ENCODE peak calls at places on chromosome 15, in five cellular contexts. One of them, this sample, is unnamed. For H3K9me3, the result is how much of the 10 kb centered on the place peaks cover.

GRCh38 chr15:58297639-58298038 is 134.2 kb upstream of the LIPC start:
- DNase-seq in ovary: no peak
- DNase-seq in heart right ventricle: no peak
- DNase-seq in PC-9: no peak
- DNase-seq in CD4-positive, alpha-beta memory T cell: no peak
- DNase-seq in this sample: no peak

GRCh38 chr15:67307156-67307555 is 52.6 kb downstream of the IQCH start:
- DNase-seq in ovary: no peak
- DNase-seq in heart right ventricle: no peak
- DNase-seq in PC-9: no peak
- DNase-seq in CD4-positive, alpha-beta memory T cell: no peak
- DNase-seq in this sample: no peak

GRCh38 chr15:70235347-70235746 is 137.6 kb upstream of the TLE3 start:
- DNase-seq in ovary: no peak
- DNase-seq in heart right ventricle: no peak
- DNase-seq in PC-9: no peak
- DNase-seq in CD4-positive, alpha-beta memory T cell: no peak
- DNase-seq in this sample: no peak

GRCh38 chr15:69810441-69811071 is 287.2 kb downstream of the TLE3 start:
- DNase-seq in ovary: no peak
- DNase-seq in heart right ventricle: peak
- DNase-seq in PC-9: no peak
- DNase-seq in CD4-positive, alpha-beta memory T cell: no peak
- DNase-seq in this sample: no peak

GRCh38 chr15:63939531-63940130 is 105.9 kb upstream of the HERC1 start:
- DNase-seq in ovary: peak
- DNase-seq in heart right ventricle: peak
- DNase-seq in PC-9: no peak
- DNase-seq in CD4-positive, alpha-beta memory T cell: no peak
- DNase-seq in this sample: no peak

GRCh38 chr15:44536962-44537727 is at the start of gene EIF3J:
- DNase-seq in ovary: peak
- DNase-seq in heart right ventricle: peak
- DNase-seq in PC-9: peak
- DNase-seq in CD4-positive, alpha-beta memory T cell: peak
- DNase-seq in this sample: peak

GRCh38 chr15:60706145-60706544 is 227.2 kb upstream of the ICE2 start:
- DNase-seq in ovary: no peak
- DNase-seq in heart right ventricle: no peak
- DNase-seq in PC-9: no peak
- DNase-seq in CD4-positive, alpha-beta memory T cell: no peak
- DNase-seq in this sample: no peak

GRCh38 chr15:22989576-22990477 is 9.7 kb upstream of the CYFIP1 start:
- DNase-seq in ovary: no peak
- DNase-seq in heart right ventricle: no peak
- DNase-seq in PC-9: no peak
- DNase-seq in CD4-positive, alpha-beta memory T cell: no peak
- DNase-seq in this sample: no peak

GRCh38 chr15:34243226-34243625 is 18.4 kb downstream of the EMC4 start:
- DNase-seq in ovary: no peak
- DNase-seq in heart right ventricle: no peak
- DNase-seq in PC-9: no peak
- DNase-seq in CD4-positive, alpha-beta memory T cell: no peak
- DNase-seq in this sample: no peak

GRCh38 chr15:32730677-32731654 is 13.2 kb downstream of the GREM1 start:
- DNase-seq in ovary: no peak
- DNase-seq in heart right ventricle: no peak
- DNase-seq in PC-9: peak
- DNase-seq in CD4-positive, alpha-beta memory T cell: no peak
- DNase-seq in this sample: no peak

GRCh38 chr15:61994216-61994615 is 66.0 kb downstream of the VPS13C start:
- DNase-seq in ovary: no peak
- DNase-seq in heart right ventricle: no peak
- DNase-seq in PC-9: no peak
- DNase-seq in CD4-positive, alpha-beta memory T cell: no peak
- DNase-seq in this sample: no peak
- H3K9me3 ChIP-seq in ovary: under half
- H3K9me3 ChIP-seq in heart right ventricle: under half
- H3K9me3 ChIP-seq in PC-9: under half
- H3K9me3 ChIP-seq in CD4-positive, alpha-beta memory T cell: under half
- H3K9me3 ChIP-seq in this sample: under half

GRCh38 chr15:56228352-56228751 is 15.3 kb downstream of the RFX7 start:
- DNase-seq in ovary: no peak
- DNase-seq in heart right ventricle: no peak
- DNase-seq in PC-9: no peak
- DNase-seq in CD4-positive, alpha-beta memory T cell: no peak
- DNase-seq in this sample: no peak
- H3K9me3 ChIP-seq in ovary: under half
- H3K9me3 ChIP-seq in heart right ventricle: under half
- H3K9me3 ChIP-seq in PC-9: under half
- H3K9me3 ChIP-seq in CD4-positive, alpha-beta memory T cell: under half
- H3K9me3 ChIP-seq in this sample: under half

GRCh38 chr15:25238126-25238525 is 200.7 kb downstream of the UBE3A start:
- DNase-seq in ovary: no peak
- DNase-seq in heart right ventricle: no peak
- DNase-seq in PC-9: no peak
- DNase-seq in CD4-positive, alpha-beta memory T cell: peak
- DNase-seq in this sample: peak

GRCh38 chr15:25236861-25237155 is 202.0 kb downstream of the UBE3A start:
- DNase-seq in ovary: no peak
- DNase-seq in heart right ventricle: no peak
- DNase-seq in PC-9: no peak
- DNase-seq in CD4-positive, alpha-beta memory T cell: peak
- DNase-seq in this sample: no peak

GRCh38 chr15:25236143-25236860 is 202.5 kb downstream of the UBE3A start:
- DNase-seq in ovary: no peak
- DNase-seq in heart right ventricle: no peak
- DNase-seq in PC-9: no peak
- DNase-seq in CD4-positive, alpha-beta memory T cell: peak
- DNase-seq in this sample: no peak

GRCh38 chr15:25238716-25239470 is 199.9 kb downstream of the UBE3A start:
- DNase-seq in ovary: no peak
- DNase-seq in heart right ventricle: no peak
- DNase-seq in PC-9: no peak
- DNase-seq in CD4-positive, alpha-beta memory T cell: peak
- DNase-seq in this sample: no peak

GRCh38 chr15:25237291-25237978 is 201.4 kb downstream of the UBE3A start:
- DNase-seq in ovary: no peak
- DNase-seq in heart right ventricle: no peak
- DNase-seq in PC-9: no peak
- DNase-seq in CD4-positive, alpha-beta memory T cell: peak
- DNase-seq in this sample: no peak
- H3K9me3 ChIP-seq in ovary: under half
- H3K9me3 ChIP-seq in heart right ventricle: under half
- H3K9me3 ChIP-seq in PC-9: under half
- H3K9me3 ChIP-seq in CD4-positive, alpha-beta memory T cell: under half
- H3K9me3 ChIP-seq in this sample: under half

GRCh38 chr15:20272422-20273184 is 269.0 kb downstream of the GOLGA6L6 start:
- DNase-seq in ovary: no peak
- DNase-seq in heart right ventricle: no peak
- DNase-seq in PC-9: peak
- DNase-seq in CD4-positive, alpha-beta memory T cell: no peak
- DNase-seq in this sample: no peak
- H3K9me3 ChIP-seq in ovary: under half
- H3K9me3 ChIP-seq in heart right ventricle: under half
- H3K9me3 ChIP-seq in PC-9: under half
- H3K9me3 ChIP-seq in CD4-positive, alpha-beta memory T cell: under half
- H3K9me3 ChIP-seq in this sample: under half

GRCh38 chr15:100226107-100226506 is 115.7 kb downstream of the ADAMTS17 start:
- DNase-seq in ovary: no peak
- DNase-seq in heart right ventricle: no peak
- DNase-seq in PC-9: no peak
- DNase-seq in CD4-positive, alpha-beta memory T cell: no peak
- DNase-seq in this sample: no peak
- H3K9me3 ChIP-seq in ovary: under half
- H3K9me3 ChIP-seq in heart right ventricle: under half
- H3K9me3 ChIP-seq in PC-9: under half
- H3K9me3 ChIP-seq in CD4-positive, alpha-beta memory T cell: under half
- H3K9me3 ChIP-seq in this sample: under half

DNA sequence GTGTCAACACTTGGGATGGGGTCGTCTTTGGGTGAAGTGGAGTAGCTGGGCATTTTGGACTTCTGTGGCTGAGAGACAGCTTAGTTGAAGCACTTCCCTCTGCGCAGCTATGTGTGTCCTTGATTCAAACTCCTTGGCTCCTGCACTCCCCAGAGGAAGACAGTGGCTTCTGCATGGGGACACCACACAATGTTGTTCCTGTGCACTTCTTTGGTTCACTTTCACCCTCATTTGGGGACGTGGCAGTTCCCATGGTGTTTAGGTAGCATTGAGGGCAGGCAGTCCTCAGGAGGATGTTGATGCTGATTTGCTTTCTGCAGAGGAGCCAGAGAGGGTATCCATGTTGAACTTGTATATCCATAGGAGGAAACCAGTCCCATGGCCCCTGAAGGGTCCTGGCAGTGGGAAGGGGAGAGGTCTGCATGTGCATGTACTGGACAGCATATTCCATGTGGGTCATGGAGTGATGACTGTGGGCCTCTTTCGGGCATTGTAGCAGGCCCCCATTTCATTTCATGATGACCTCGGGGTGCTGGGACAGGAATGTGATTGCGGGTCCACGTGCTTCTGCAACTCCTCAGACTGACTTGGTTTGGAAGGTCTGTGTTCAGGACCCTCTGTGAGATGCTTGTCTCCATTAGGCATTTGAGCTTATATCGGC is 135.4 kb downstream of the SNRPN start:
- DNase-seq in ovary: no peak
- DNase-seq in heart right ventricle: no peak
- DNase-seq in PC-9: no peak
- DNase-seq in CD4-positive, alpha-beta memory T cell: no peak
- DNase-seq in this sample: no peak
- H3K9me3 ChIP-seq in ovary: half or more
- H3K9me3 ChIP-seq in heart right ventricle: under half
- H3K9me3 ChIP-seq in PC-9: under half
- H3K9me3 ChIP-seq in CD4-positive, alpha-beta memory T cell: half or more
- H3K9me3 ChIP-seq in this sample: under half

GRCh38 chr15:20345401-20345958 is 196.1 kb downstream of the GOLGA6L6 start:
- DNase-seq in ovary: no peak
- DNase-seq in heart right ventricle: no peak
- DNase-seq in PC-9: no peak
- DNase-seq in CD4-positive, alpha-beta memory T cell: no peak
- DNase-seq in this sample: no peak
- H3K9me3 ChIP-seq in ovary: under half
- H3K9me3 ChIP-seq in heart right ventricle: under half
- H3K9me3 ChIP-seq in PC-9: under half
- H3K9me3 ChIP-seq in CD4-positive, alpha-beta memory T cell: under half
- H3K9me3 ChIP-seq in this sample: under half

DNA sequence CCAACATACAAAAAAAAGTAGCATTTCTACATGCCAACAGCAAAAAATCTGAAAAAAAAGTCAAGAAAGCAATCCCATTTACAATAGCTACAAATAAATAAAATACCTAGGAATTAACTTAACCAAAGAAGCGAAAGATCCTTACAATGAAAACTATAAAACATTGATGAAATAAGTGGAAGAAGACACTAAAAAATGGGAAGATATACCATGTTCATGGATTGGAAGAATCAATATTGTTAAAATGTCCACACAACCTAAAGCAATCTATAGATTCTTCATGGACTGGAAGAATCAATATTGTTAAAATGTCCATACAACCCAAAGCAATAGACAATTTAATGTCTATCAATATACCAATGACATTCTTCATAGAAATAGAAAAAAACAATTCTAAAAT is 21.0 kb downstream of the PEAK1 start:
- DNase-seq in ovary: no peak
- DNase-seq in heart right ventricle: no peak
- DNase-seq in PC-9: no peak
- DNase-seq in CD4-positive, alpha-beta memory T cell: no peak
- DNase-seq in this sample: no peak
- H3K9me3 ChIP-seq in ovary: under half
- H3K9me3 ChIP-seq in heart right ventricle: under half
- H3K9me3 ChIP-seq in PC-9: under half
- H3K9me3 ChIP-seq in CD4-positive, alpha-beta memory T cell: under half
- H3K9me3 ChIP-seq in this sample: under half

DNA sequence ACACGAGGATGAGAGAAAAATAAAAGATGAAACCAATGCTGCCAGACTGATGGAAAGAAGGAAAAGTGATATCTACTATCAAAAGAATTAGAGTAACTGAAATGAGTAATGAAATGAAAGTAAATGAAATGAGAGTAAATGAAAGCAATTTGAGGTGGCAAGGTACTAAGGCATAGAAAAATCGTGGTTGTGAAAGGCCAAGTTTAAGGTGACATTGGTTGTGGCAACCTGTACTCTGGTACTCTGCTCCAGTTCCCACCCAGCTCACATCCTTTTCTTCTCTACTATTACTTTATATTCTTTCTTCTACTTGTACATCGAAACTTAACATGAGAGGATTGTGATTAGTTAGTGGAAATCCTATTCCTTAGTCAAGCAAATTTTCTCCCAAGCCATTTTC is 10.1 kb downstream of the RFX7 start:
- DNase-seq in ovary: no peak
- DNase-seq in heart right ventricle: no peak
- DNase-seq in PC-9: no peak
- DNase-seq in CD4-positive, alpha-beta memory T cell: no peak
- DNase-seq in this sample: no peak
- H3K9me3 ChIP-seq in ovary: under half
- H3K9me3 ChIP-seq in heart right ventricle: under half
- H3K9me3 ChIP-seq in PC-9: under half
- H3K9me3 ChIP-seq in CD4-positive, alpha-beta memory T cell: under half
- H3K9me3 ChIP-seq in this sample: under half